ENCODE peak calls at places on chromosomes 2 and 18, in five cellular contexts. W is fibroblast of lung, Z is mammary epithelial cell, D is GM23338, T is trophoblast cell. C is an unnamed sample.

GRCh38 chr2:74567862-74568261 is 13.3 kb downstream of the DOK1 start:
- DNase-seq in T (peak; percentile 83), W (peak; percentile 59), D (no peak), Z (peak; percentile 82), C (peak; percentile 82)

GRCh38 chr2:86661333-86661732 is 37.7 kb upstream of the RNF103 start:
- DNase-seq in W (no peak), D (peak; percentile 59), Z (no peak), T (no peak), C (no peak)

GRCh38 chr18:79791141-79791972 is 6.4 kb upstream of the KCNG2 start:
- DNase-seq in D (no peak), W (peak; percentile 98), T (peak; percentile 86), Z (peak; percentile 77), C (peak; percentile 63)

GRCh38 chr2:128198666-128199065 is 107.7 kb downstream of the UGGT1 start:
- DNase-seq in T (no peak), Z (no peak), D (no peak), W (peak; percentile 30), C (no peak)

GRCh38 chr2:133884739-133885381 is 316.6 kb upstream of the NCKAP5 start:
- DNase-seq in W (peak; percentile 2), T (peak; percentile 55), D (peak; percentile 11), Z (peak; percentile 17), C (no peak)

GRCh38 chr2:148590613-148591012 is 53.9 kb upstream of the EPC2 start:
- DNase-seq in D (no peak), Z (no peak), T (no peak), W (no peak), C (no peak)

GRCh38 chr2:211417544-211417943 is 861.1 kb downstream of the CPS1 start:
- DNase-seq in T (no peak), Z (no peak), W (no peak), D (no peak), C (no peak)

GRCh38 chr18:22739789-22740188 is 193.3 kb upstream of the RBBP8 start:
- DNase-seq in W (no peak), T (no peak), Z (no peak), D (no peak), C (no peak)

GRCh38 chr18:73520229-73520628 is 627.4 kb downstream of the FBXO15 start:
- DNase-seq in Z (no peak), T (no peak), W (peak; percentile 6), D (peak; percentile 74), C (no peak)
- H2AFZ ChIP-seq in Z (no peak overlapping the region), T (no peak overlapping the region), W (no peak overlapping the region), D (peak overlapping the region; percentile 75), C (no peak overlapping the region)

GRCh38 chr2:219243291-219243761 is 1.9 kb downstream of the GLB1L start:
- DNase-seq in Z (no peak), D (peak; percentile 54), T (peak; percentile 14), W (peak; percentile 31), C (no peak)
- H2AFZ ChIP-seq in Z (peak overlapping the region; percentile 76), D (peak overlapping the region; percentile 59), T (no peak overlapping the region), W (peak overlapping the region; percentile 41), C (no peak overlapping the region)

GRCh38 chr2:157155992-157156391 is 101.5 kb upstream of the GALNT5 start:
- DNase-seq in T (no peak), Z (no peak), D (no peak), W (no peak), C (no peak)

GRCh38 chr2:157150747-157151146 is 106.8 kb upstream of the GALNT5 start:
- DNase-seq in W (peak; percentile 71), Z (no peak), D (no peak), T (no peak), C (no peak)

GRCh38 chr2:157158111-157158510 is 99.4 kb upstream of the GALNT5 start:
- DNase-seq in T (no peak), W (peak; percentile 77), Z (peak; percentile 43), D (no peak), C (no peak)

GRCh38 chr2:157152362-157152761 is 105.1 kb upstream of the GALNT5 start:
- DNase-seq in T (no peak), Z (no peak), W (no peak), D (no peak), C (no peak)
- H2AFZ ChIP-seq in T (no peak overlapping the region), Z (no peak overlapping the region), W (no peak overlapping the region), D (no peak overlapping the region), C (peak overlapping the region; percentile 58)

DNA sequence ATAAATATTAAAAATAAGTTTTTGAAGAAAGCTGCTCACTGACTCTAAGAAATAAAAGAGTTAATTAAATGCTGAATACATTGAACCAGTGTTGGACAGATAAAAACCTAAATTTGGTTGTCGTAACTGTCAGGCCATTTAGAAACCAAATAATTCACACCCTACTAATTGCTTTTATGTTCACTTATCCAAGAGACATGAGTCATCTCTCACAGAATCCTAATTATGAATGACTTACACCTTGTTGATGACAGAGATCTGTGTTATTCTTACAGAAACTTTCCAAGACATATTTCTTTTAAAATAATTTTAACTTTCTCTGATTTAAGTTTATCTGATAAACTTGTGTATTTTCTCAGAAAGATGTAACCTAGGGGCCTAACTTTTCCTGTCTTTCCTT is 250.7 kb downstream of the IKZF2 start:
- DNase-seq in T (peak; percentile 41), W (no peak), D (no peak), Z (no peak), C (no peak)
- H2AFZ ChIP-seq in T (no peak overlapping the region), W (no peak overlapping the region), D (no peak overlapping the region), Z (no peak overlapping the region), C (no peak overlapping the region)

GRCh38 chr18:76564117-76564516 is 69.1 kb upstream of the ZNF516 start:
- DNase-seq in W (peak; percentile 67), D (no peak), Z (peak; percentile 91), T (peak; percentile 54), C (no peak)

GRCh38 chr18:76562286-76562840 is 67.3 kb upstream of the ZNF516 start:
- DNase-seq in Z (no peak), D (no peak), T (no peak), W (no peak), C (no peak)

GRCh38 chr18:76557026-76557575 is 62.1 kb upstream of the ZNF516 start:
- DNase-seq in D (no peak), T (no peak), W (peak; percentile 42), Z (no peak), C (no peak)

GRCh38 chr18:76554788-76555187 is 59.7 kb upstream of the ZNF516 start:
- DNase-seq in D (no peak), Z (no peak), W (no peak), T (no peak), C (no peak)

DNA sequence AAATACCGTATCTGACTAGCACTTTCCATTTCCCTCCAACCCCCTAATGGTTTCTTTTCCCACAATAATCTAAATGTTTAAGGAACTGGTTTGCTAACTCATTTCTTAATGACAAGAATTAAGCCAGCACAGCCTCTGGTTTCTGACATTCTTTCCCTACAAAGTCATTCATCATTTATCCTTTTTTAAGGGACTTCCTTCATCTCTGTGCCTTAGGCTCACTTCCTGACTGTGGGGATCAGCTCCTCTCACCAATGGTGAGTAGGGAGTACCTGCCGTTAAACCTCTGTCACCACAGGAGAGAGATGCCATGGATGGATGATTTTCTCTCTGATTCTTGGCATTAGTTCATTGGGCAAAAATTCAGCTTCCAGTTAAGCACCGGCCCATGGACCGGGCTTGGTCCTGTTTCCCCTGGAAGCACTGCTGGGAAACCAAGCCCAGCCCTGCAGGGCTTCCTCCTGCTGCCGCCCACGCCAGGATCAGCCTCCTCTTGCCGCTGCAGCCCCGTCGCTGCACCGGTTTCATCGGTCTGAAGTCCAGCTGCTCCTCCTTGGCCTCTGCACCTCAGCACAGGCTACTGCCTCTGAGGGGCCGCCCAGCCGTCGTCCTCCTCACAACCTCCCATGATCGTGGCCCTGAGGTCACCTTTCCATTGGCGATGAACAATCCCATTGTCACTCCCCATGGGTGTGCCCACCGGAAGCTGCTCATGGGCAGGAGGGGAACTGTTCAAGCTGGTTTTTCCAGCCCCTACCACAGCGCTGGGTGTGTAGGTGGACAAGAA is 64.0 kb upstream of the ZNF516 start:
- DNase-seq in T (no peak), W (peak; percentile 16), Z (peak; percentile 75), D (no peak), C (peak; percentile 95)
- H2AFZ ChIP-seq in T (no peak overlapping the region), W (no peak overlapping the region), Z (peak overlapping the region; percentile 94), D (no peak overlapping the region), C (peak overlapping the region; percentile 72)

GRCh38 chr2:172177581-172177980 is 74.9 kb upstream of the DLX2 start:
- DNase-seq in Z (no peak), W (no peak), T (no peak), D (no peak), C (no peak)

GRCh38 chr2:172179045-172179742 is 76.5 kb upstream of the DLX2 start:
- DNase-seq in Z (peak; percentile 98), W (no peak), D (no peak), T (no peak), C (peak; percentile 86)

GRCh38 chr2:172181840-172182239 is 79.1 kb upstream of the DLX2 start:
- DNase-seq in W (no peak), D (peak; percentile 78), Z (no peak), T (no peak), C (no peak)

GRCh38 chr2:172182624-172183023 is 79.9 kb upstream of the DLX2 start:
- DNase-seq in D (no peak), Z (no peak), W (no peak), T (peak; percentile 58), C (no peak)

DNA sequence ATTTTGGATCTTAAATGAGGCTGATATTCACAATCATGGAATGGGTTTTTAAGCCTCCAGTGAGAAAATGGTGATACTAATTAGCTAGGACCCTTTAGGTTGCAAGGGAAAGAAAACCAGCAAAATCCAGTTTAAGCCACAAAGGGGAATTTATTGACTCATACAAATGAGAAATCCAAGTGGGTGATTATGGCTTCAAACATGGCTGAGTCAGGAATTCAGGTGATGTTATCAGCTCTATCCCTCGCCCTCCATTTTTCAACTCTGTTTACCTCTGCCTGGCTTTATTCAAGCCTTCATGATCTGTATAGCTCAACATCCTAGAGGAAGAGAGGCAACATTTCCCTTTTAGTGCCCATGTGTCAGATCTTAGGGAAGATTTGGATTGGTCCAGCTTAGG is 75.3 kb upstream of the DLX2 start:
- DNase-seq in W (no peak), D (no peak), Z (peak; percentile 91), T (peak; percentile 48), C (peak; percentile 36)
- H2AFZ ChIP-seq in W (no peak overlapping the region), D (no peak overlapping the region), Z (peak overlapping the region; percentile 61), T (no peak overlapping the region), C (peak overlapping the region; percentile 13)

DNA sequence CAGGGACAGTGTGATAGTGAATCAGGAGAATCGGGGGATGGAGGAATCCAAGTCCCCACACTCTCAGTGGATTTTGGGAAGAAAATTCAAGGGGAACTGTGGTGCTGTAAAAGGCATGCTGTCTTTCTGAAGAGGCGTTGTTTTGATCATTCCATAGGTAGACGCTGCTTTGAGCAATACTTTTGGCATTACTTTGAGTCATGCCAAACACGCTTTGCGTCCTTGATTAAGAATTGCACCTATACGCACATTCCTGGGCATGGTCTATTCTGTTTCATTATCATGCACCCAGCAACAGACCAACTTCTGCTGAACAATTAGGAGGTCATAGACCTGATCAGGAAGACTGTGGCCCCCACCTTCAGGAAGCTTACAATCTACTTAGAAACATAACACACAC is 79.6 kb downstream of the POU3F3 start:
- DNase-seq in T (peak; percentile 53), D (no peak), Z (no peak), W (no peak), C (no peak)
- H2AFZ ChIP-seq in T (no peak overlapping the region), D (no peak overlapping the region), Z (no peak overlapping the region), W (no peak overlapping the region), C (no peak overlapping the region)